ENCODE peak calls at places on chromosomes 12 and 14, in ten cellular contexts. D, T, Q, N, A, Y, L, C, W and J are unnamed samples.

GRCh38 chr12:2754208-2754607 is 40.6 kb upstream of the FKBP4 start:
- DNase-seq in Q (no peak), D (no peak), L (no peak), N (no peak), Y (no peak), T (no peak), A (no peak), W (no peak), C (no peak), J (no peak)

GRCh38 chr12:68446896-68447806 is 115.0 kb upstream of the MDM1 start:
- DNase-seq in W (no peak), N (no peak), Y (no peak), A (peak; percentile 52), D (no peak), L (no peak), C (no peak), T (no peak), Q (no peak), J (no peak)

GRCh38 chr14:103679351-103679750 is 35.9 kb downstream of the XRCC3 start:
- DNase-seq in C (no peak), D (peak; percentile 7), T (peak; percentile 3), L (no peak), N (no peak), Y (no peak), Q (peak; percentile 40), A (peak; percentile 38), W (no peak), J (peak; percentile 79)

GRCh38 chr12:16165506-16165905 is 112.0 kb downstream of the SLC15A5 start:
- DNase-seq in D (no peak), A (peak; percentile 75), Q (peak; percentile 36), T (peak; percentile 27), W (no peak), Y (peak; percentile 11), C (no peak), L (no peak), N (peak; percentile 68), J (no peak)

GRCh38 chr12:115872919-115873357 is 404.6 kb downstream of the MED13L start:
- DNase-seq in T (peak; percentile 76), N (no peak), Q (peak; percentile 70), D (no peak), C (no peak), W (no peak), Y (no peak), A (no peak), L (no peak), J (no peak)

GRCh38 chr12:23548742-23549141 is 400.7 kb downstream of the SOX5 start:
- DNase-seq in L (no peak), T (no peak), N (no peak), C (no peak), A (no peak), D (no peak), W (no peak), Q (no peak), Y (no peak), J (no peak)

GRCh38 chr12:108424026-108424425 is 84.9 kb upstream of the CMKLR1 start:
- DNase-seq in Y (no peak), L (no peak), W (no peak), N (no peak), A (no peak), C (no peak), Q (no peak), D (no peak), T (no peak), J (no peak)

GRCh38 chr12:103852498-103852992 is 11.5 kb upstream of the NT5DC3 start:
- DNase-seq in C (no peak), Y (no peak), N (no peak), W (no peak), T (no peak), A (peak; percentile 29), D (no peak), Q (no peak), L (no peak), J (no peak)

GRCh38 chr14:19895282-19895681 is 20.3 kb downstream of the OR4K2 start:
- DNase-seq in N (no peak), A (no peak), T (no peak), C (no peak), D (no peak), W (no peak), Q (no peak), Y (no peak), L (no peak), J (no peak)

GRCh38 chr14:61330511-61330910 is 9.1 kb downstream of the PRKCH start:
- DNase-seq in N (no peak), T (no peak), C (no peak), A (no peak), Y (no peak), Q (no peak), D (no peak), W (no peak), L (no peak), J (no peak)

GRCh38 chr12:126607157-126607556 is 1541.9 kb downstream of the AACS start:
- DNase-seq in N (no peak), W (no peak), C (no peak), L (no peak), Y (no peak), T (no peak), Q (no peak), A (no peak), D (no peak), J (no peak)

GRCh38 chr12:106724116-106724515 is 50.4 kb upstream of the RIC8B start:
- DNase-seq in C (no peak), T (no peak), A (no peak), N (no peak), D (no peak), W (no peak), Y (no peak), Q (no peak), L (no peak), J (no peak)

GRCh38 chr12:124088232-124088907 is 115.4 kb downstream of the ZNF664 start:
- DNase-seq in Q (no peak), C (no peak), W (no peak), N (no peak), Y (no peak), L (no peak), T (no peak), A (no peak), D (no peak), J (no peak)

GRCh38 chr12:124085419-124085818 is 112.4 kb downstream of the ZNF664 start:
- DNase-seq in Y (no peak), C (no peak), A (no peak), W (no peak), L (no peak), Q (no peak), D (no peak), T (no peak), N (no peak), J (no peak)

GRCh38 chr12:124083708-124084107 is 110.7 kb downstream of the ZNF664 start:
- DNase-seq in L (no peak), N (no peak), D (no peak), W (no peak), Q (no peak), T (no peak), Y (no peak), A (no peak), C (no peak), J (no peak)

GRCh38 chr12:124087251-124088141 is 114.5 kb downstream of the ZNF664 start:
- DNase-seq in D (no peak), T (no peak), Q (no peak), L (no peak), C (no peak), Y (no peak), A (no peak), N (no peak), W (no peak), J (no peak)

DNA sequence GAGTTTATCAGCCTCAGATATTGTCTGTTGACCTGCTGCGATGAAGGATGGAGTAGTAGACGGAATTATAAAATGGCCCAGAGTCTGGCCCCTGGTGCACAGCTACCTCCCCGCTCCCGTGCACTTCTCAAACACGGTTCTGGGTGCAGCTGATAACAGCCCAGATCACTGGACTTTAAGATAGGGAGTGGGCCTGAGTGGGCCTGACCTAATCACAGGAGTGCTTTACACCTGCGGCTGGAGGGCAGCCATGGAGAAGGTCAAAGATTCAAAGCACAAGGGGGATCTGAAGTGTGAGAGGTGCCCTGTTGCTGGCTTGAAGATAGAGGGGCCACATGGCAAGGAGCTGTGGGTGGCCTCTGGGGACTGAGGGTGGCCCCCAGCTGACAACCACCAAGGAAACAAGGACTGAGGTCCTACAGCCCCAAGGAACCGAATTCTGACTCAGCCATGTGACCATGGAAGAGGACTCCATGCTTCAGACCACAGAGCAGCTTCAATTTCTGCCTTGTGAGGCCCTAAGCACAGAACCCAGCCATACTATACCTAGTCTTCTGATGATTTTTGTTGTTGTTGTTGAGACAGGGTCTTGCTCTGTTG is 113.4 kb downstream of the ZNF664 start:
- DNase-seq in C (no peak), W (no peak), L (no peak), D (no peak), Y (no peak), T (no peak), A (no peak), N (no peak), Q (no peak), J (no peak)
- H3K27ac ChIP-seq in C (no peak overlapping the region), W (no peak overlapping the region), L (no peak overlapping the region), D (no peak overlapping the region), Y (no peak overlapping the region), T (no peak overlapping the region), A (no peak overlapping the region), N (no peak overlapping the region), Q (no peak overlapping the region), J (no peak overlapping the region)

DNA sequence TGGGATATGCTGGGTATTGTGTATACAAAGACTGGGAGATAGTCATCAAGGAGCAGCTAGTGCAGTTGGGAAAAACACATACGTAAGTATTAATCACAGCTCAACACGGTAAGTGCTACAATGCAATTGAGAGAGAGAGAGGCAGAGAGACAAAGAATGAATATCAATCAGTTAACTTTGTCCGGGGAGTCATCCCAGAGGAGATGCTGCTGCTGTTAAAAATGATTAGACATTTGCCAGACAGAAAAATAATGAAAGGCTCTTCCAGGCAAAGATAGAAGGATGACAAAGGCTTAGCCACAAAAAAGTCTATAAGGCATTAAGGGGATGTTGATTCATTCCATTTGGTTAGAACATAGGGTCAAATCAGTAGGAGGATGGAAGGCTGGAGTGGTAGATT is 45.1 kb downstream of the AKAP6 start:
- DNase-seq in W (no peak), Y (no peak), L (no peak), Q (no peak), D (no peak), T (no peak), A (peak; percentile 13), N (no peak), C (no peak), J (no peak)
- H3K4me3 ChIP-seq in W (no peak overlapping the region), Y (no peak overlapping the region), L (no peak overlapping the region), Q (no peak overlapping the region), D (no peak overlapping the region), T (no peak overlapping the region), A (no peak overlapping the region), N (no peak overlapping the region), C (no peak overlapping the region), J (no peak overlapping the region)

DNA sequence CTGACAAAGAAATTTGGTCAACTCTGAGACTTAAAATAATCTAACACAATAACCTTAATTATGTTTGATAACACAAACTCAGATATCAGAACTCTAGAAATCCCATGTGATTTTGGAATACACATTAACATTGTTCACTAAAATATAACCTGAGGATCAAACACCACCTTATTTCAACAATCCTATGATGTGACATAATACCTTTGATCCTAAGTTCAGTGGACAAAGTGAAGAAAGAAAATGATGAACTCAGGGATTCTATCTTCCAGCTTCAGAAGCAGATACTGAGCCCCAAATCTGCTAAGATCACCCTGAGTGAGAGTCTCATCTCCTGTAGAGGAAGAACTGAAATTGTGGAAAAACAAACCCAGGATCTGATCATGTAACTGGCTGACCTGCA is 35.7 kb upstream of the APOF start:
- DNase-seq in C (no peak), T (no peak), A (no peak), N (no peak), Y (no peak), D (no peak), W (no peak), L (no peak), Q (no peak), J (no peak)
- H3K4me1 ChIP-seq in C (no peaks in the 10 kb centered on the region), T (no peaks in the 10 kb centered on the region), A (no peaks in the 10 kb centered on the region), N (no peaks in the 10 kb centered on the region), Y (no peaks in the 10 kb centered on the region), D (no peaks in the 10 kb centered on the region), W (no peaks in the 10 kb centered on the region), L (no peaks in the 10 kb centered on the region), Q (no peaks in the 10 kb centered on the region), J (no peaks in the 10 kb centered on the region)

GRCh38 chr12:54526800-54527630 is 22.4 kb upstream of the PDE1B start:
- DNase-seq in L (peak; percentile 21), Q (peak; percentile 39), A (peak; percentile 60), C (no peak), Y (peak; percentile 28), N (no peak), W (peak; percentile 18), D (no peak), T (peak; percentile 53), J (peak; percentile 77)
- H3K27ac ChIP-seq in L (no peak overlapping the region), Q (no peak overlapping the region), A (no peak overlapping the region), C (no peak overlapping the region), Y (no peak overlapping the region), N (no peak overlapping the region), W (no peak overlapping the region), D (no peak overlapping the region), T (no peak overlapping the region), J (no peak overlapping the region)